ENCODE peak calls at places on chromosomes 11 and 22, in four cellular contexts. Y is fibroblast of lung, B is PC-9, J is GM12878. F is an unnamed sample.
A peak's percentile ranks its signal among the peaks of the same experiment; 100 is the strongest.

GRCh38 chr22:31118046-31118820 is 4.5 kb upstream of the INPP5J start:
- DNase-seq in Y (no peak), B (no peak), J (no peak), F (no peak)

GRCh38 chr11:113249786-113250185 is 64.6 kb upstream of the TTC12 start:
- DNase-seq in Y (no peak), B (no peak), J (no peak), F (no peak)

GRCh38 chr11:75223954-75224643 is 16.5 kb upstream of the TPBGL start:
- DNase-seq in Y (no peak), B (no peak), J (no peak), F (no peak)

GRCh38 chr11:119284344-119285157 is 32.4 kb downstream of the MCAM start:
- DNase-seq in Y (peak; percentile 63), B (no peak), J (no peak), F (no peak)

GRCh38 chr11:70783821-70784220 is 385.5 kb downstream of the CTTN start:
- DNase-seq in Y (no peak), B (no peak), J (no peak), F (no peak)

GRCh38 chr11:102220728-102221467 is 96.4 kb upstream of the BIRC3 start:
- DNase-seq in Y (peak; percentile 66), B (no peak), J (no peak), F (no peak)

GRCh38 chr22:40748388-40748970 is 69.2 kb downstream of the MCHR1 start:
- DNase-seq in Y (no peak), B (no peak), J (no peak), F (no peak)

GRCh38 chr11:1129666-1130160 is 28.0 kb upstream of the MUC5AC start:
- DNase-seq in Y (no peak), B (peak; percentile 39), J (no peak), F (no peak)

GRCh38 chr11:844693-845644 is 2.3 kb downstream of the TSPAN4 start:
- DNase-seq in Y (peak; percentile 98), B (peak; percentile 72), J (no peak), F (no peak)

GRCh38 chr11:102604011-102604410 is 21.1 kb downstream of the MMP20 start:
- DNase-seq in Y (no peak), B (no peak), J (no peak), F (no peak)

GRCh38 chr11:66328036-66328306 is 8.3 kb downstream of the RIN1 start:
- DNase-seq in Y (no peak), B (no peak), J (no peak), F (no peak)

GRCh38 chr11:107799245-107799859 is 59.2 kb downstream of the SLC35F2 start:
- DNase-seq in Y (peak; percentile 70), B (peak; percentile 65), J (peak; percentile 12), F (peak; percentile 35)

GRCh38 chr11:7632211-7632610 is 41.1 kb downstream of the CYB5R2 start:
- DNase-seq in Y (no peak), B (no peak), J (no peak), F (no peak)

GRCh38 chr22:37088750-37089408 is 20.6 kb downstream of the TMPRSS6 start:
- DNase-seq in Y (no peak), B (no peak), J (no peak), F (no peak)

GRCh38 chr11:66022401-66023185 is 3.7 kb downstream of the CATSPER1 start:
- DNase-seq in Y (peak; percentile 52), B (peak; percentile 83), J (no peak), F (no peak)

GRCh38 chr11:47108214-47108613 is 68.5 kb downstream of the ARFGAP2 start:
- DNase-seq in Y (no peak), B (no peak), J (no peak), F (no peak)

GRCh38 chr11:122983438-122984185 is 2.0 kb upstream of the BSX start:
- DNase-seq in Y (no peak), B (no peak), J (no peak), F (no peak)

GRCh38 chr22:18088825-18089568 is 11.2 kb downstream of the PEX26 start:
- DNase-seq in Y (no peak), B (no peak), J (peak; percentile 76), F (no peak)

GRCh38 chr22:17931400-17931825 is 92.9 kb downstream of the MICAL3 start:
- DNase-seq in Y (no peak), B (no peak), J (no peak), F (no peak)

GRCh38 chr22:17172172-17172833 is 13.2 kb upstream of the HDHD5 start:
- DNase-seq in Y (no peak), B (no peak), J (no peak), F (no peak)

GRCh38 chr11:132586801-132587200 is 945.5 kb downstream of the OPCML start:
- DNase-seq in Y (peak; percentile 66), B (no peak), J (no peak), F (no peak)

GRCh38 chr11:69926376-69927050 is 107.3 kb upstream of the FGF3 start:
- DNase-seq in Y (no peak), B (no peak), J (no peak), F (no peak)

GRCh38 chr22:20463324-20464095 is 25.9 kb upstream of the SCARF2 start:
- DNase-seq in Y (no peak), B (no peak), J (no peak), F (no peak)

GRCh38 chr22:33811686-33812085 is 108.6 kb downstream of the LARGE1 start:
- DNase-seq in Y (peak; percentile 79), B (no peak), J (no peak), F (no peak)

GRCh38 chr11:132579686-132580085 is 952.6 kb downstream of the OPCML start:
- DNase-seq in Y (no peak), B (no peak), J (no peak), F (no peak)

GRCh38 chr22:30212363-30212995 is 34.1 kb downstream of the LIF start:
- DNase-seq in Y (peak; percentile 90), B (peak; percentile 89), J (no peak), F (peak; percentile 82)

GRCh38 chr11:34757026-34757451 is 136.1 kb downstream of the EHF start:
- DNase-seq in Y (peak; percentile 81), B (no peak), J (no peak), F (no peak)

GRCh38 chr11:129041611-129042018 is 98.9 kb upstream of the TP53AIP1 start:
- DNase-seq in Y (peak; percentile 54), B (no peak), J (no peak), F (no peak)

GRCh38 chr11:95352733-95353346 is 121.8 kb upstream of the SESN3 start:
- DNase-seq in Y (no peak), B (no peak), J (no peak), F (no peak)

GRCh38 chr11:206516-207212 is 535 bp downstream of the BET1L start:
- DNase-seq in Y (no peak), B (no peak), J (no peak), F (no peak)

DNA sequence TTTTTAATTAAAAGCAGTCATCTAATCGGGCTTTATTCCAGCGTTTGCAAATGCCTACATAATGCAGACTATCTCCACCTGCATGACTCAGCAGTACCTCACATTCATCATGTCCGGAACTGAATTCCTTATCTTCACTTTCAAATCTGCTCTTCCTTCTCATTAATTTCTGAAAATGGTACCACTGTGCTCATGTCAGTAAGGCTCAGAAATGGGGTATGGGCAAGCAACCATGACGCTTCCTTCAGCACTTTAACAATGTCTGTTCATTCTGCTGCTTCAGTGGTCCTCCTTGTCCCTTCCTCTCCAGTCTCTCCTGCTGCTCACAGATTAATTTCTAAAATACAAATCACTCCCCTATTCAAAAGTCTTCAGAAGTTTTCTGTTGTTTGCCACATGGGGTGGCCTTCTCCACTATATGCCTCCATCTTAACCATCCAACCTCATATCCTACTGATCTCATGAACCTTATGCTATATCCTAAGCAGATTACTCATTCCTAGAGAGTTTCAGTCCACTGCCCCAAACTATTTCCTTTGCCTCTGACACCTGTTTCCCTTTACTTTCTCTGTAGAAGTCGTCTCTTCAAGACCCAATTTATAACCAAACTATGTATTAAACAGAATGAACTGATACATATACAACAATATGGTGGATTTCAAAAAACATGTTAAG is 7.0 kb downstream of the GTF2H1 start:
- DNase-seq in Y (no peak), B (peak; percentile 25), J (no peak), F (peak; percentile 48)
- H3K79me2 ChIP-seq in Y (peaks cover 50% of the 10 kb centered on the region), B (peaks cover 88% of the 10 kb centered on the region), J (peaks cover 73% of the 10 kb centered on the region), F (peaks cover 67% of the 10 kb centered on the region)

GRCh38 chr11:68314886-68315580 is 2.6 kb downstream of the LRP5 start:
- DNase-seq in Y (peak; percentile 38), B (peak; percentile 64), J (no peak), F (no peak)

GRCh38 chr11:68314203-68314885 is 2.0 kb downstream of the LRP5 start:
- DNase-seq in Y (peak; percentile 25), B (no peak), J (no peak), F (no peak)

GRCh38 chr11:68315581-68315920 is 3.2 kb downstream of the LRP5 start:
- DNase-seq in Y (no peak), B (peak; percentile 49), J (no peak), F (no peak)

GRCh38 chr11:68313574-68314202 is 1.3 kb downstream of the LRP5 start:
- DNase-seq in Y (peak; percentile 38), B (no peak), J (no peak), F (no peak)

DNA sequence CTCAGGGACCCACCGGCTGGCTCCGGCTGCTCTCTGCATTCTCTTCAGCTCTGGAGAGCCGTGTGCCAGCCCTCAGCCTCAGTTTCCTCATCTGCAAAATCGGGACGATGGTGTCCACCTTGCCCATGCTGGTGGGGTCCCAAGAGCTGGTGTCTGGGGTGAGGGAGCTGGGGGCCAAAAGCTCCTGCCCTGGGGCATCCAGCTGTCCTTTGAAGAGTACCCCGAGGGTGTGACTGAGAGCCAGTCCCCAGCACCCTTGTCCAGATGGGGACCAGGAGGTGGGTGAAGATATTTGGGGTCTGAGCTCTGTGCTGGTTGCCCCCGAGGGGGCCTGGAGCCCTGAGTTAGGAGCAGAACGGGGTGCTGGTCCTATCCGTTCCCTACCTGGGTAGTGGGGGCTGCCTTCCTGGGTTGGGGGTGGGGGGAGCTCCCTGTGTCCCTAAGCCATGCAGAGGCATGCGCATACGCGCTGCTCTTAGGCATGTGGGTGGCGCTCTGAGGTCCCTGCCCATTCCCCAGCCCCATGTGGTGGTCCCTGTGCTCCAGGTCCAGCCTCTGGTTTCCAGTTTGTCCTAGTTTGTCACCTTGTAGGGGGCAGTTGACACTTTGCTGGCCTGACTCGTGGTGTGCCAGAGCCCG is 4.9 kb downstream of the LRP5 start:
- DNase-seq in Y (no peak), B (no peak), J (no peak), F (no peak)
- TF ChIP-seq CTCF in Y (no peak), B (no peak), J (no peak), F (no peak)

GRCh38 chr11:64641596-64642417 is 50.8 kb downstream of the SLC22A12 start:
- DNase-seq in Y (no peak), B (no peak), J (no peak), F (no peak)

GRCh38 chr11:64637346-64638016 is 46.5 kb downstream of the SLC22A12 start:
- DNase-seq in Y (no peak), B (no peak), J (no peak), F (no peak)

GRCh38 chr11:64638017-64638664 is 47.1 kb downstream of the SLC22A12 start:
- DNase-seq in Y (no peak), B (no peak), J (no peak), F (no peak)

GRCh38 chr11:64638829-64639228 is 47.8 kb downstream of the SLC22A12 start:
- DNase-seq in Y (no peak), B (no peak), J (no peak), F (no peak)

GRCh38 chr11:64639885-64640284 is 48.9 kb downstream of the SLC22A12 start:
- DNase-seq in Y (no peak), B (no peak), J (no peak), F (no peak)
- H3K27me3 ChIP-seq in Y (peaks cover 43% of the 10 kb centered on the region), B (peaks cover 60% of the 10 kb centered on the region), J (peaks cover 14% of the 10 kb centered on the region), F (peaks cover 84% of the 10 kb centered on the region)

GRCh38 chr11:110125632-110126031 is 32.4 kb downstream of the ZC3H12C start:
- DNase-seq in Y (no peak), B (no peak), J (no peak), F (no peak)
- H3K79me2 ChIP-seq in Y (peaks cover 30% of the 10 kb centered on the region), B (peaks cover 85% of the 10 kb centered on the region), J (peaks cover 6% of the 10 kb centered on the region), F (peaks cover 33% of the 10 kb centered on the region)

GRCh38 chr22:23156286-23156685 is 11.0 kb downstream of the RAB36 start:
- DNase-seq in Y (no peak), B (no peak), J (no peak), F (no peak)
- TF ChIP-seq CTCF in Y (no peak), B (no peak), J (no peak), F (peak; percentile 42)

GRCh38 chr22:44764373-44764772 is 12.0 kb downstream of the ARHGAP8 start:
- DNase-seq in Y (no peak), B (no peak), J (no peak), F (no peak)
- H3K27me3 ChIP-seq in Y (no peaks in the 10 kb centered on the region), B (no peaks in the 10 kb centered on the region), J (no peaks in the 10 kb centered on the region), F (no peaks in the 10 kb centered on the region)